ENCODE peak calls at places on chromosome 6, in seven cellular contexts. G, O, D, W, C, Q and X are unnamed samples.

GRCh38 chr6:145034664-145035063 is 700.7 kb downstream of the EPM2A start:
- DNase-seq in C (no peak), D (no peak), G (no peak), O (no peak), Q (no peak), W (no peak), X (no peak)

GRCh38 chr6:75932067-75932466 is 140.4 kb downstream of the IMPG1 start:
- DNase-seq in G (no peak), Q (peak), W (no peak), C (peak), O (peak), D (peak), X (peak)

GRCh38 chr6:21831531-21832291 is 238.2 kb downstream of the SOX4 start:
- DNase-seq in W (no peak), O (no peak), Q (no peak), G (no peak), C (no peak), D (no peak), X (peak)

GRCh38 chr6:140485740-140486467 is 1111.5 kb upstream of the CITED2 start:
- DNase-seq in Q (peak), D (peak), C (no peak), G (no peak), O (peak), W (no peak), X (peak)

GRCh38 chr6:2876210-2877056 is 26.7 kb downstream of the SERPINB9 start:
- DNase-seq in O (peak), Q (peak), G (peak), C (peak), W (peak), D (peak), X (peak)

GRCh38 chr6:33746036-33746600 is 587 bp downstream of the IP6K3 start:
- DNase-seq in O (no peak), D (no peak), W (peak), C (no peak), G (peak), Q (peak), X (peak)

GRCh38 chr6:34146801-34147592 is 1.1 kb upstream of the GRM4 start:
- DNase-seq in W (no peak), O (no peak), C (no peak), G (no peak), D (no peak), Q (no peak), X (peak)

GRCh38 chr6:120411394-120411793 is 922.9 kb downstream of the TBC1D32 start:
- DNase-seq in G (no peak), D (no peak), Q (no peak), C (no peak), O (no peak), W (no peak), X (no peak)

GRCh38 chr6:111844921-111845320 is 28.3 kb downstream of the FYN start:
- DNase-seq in Q (no peak), C (peak), D (peak), O (no peak), G (no peak), W (no peak), X (peak)

GRCh38 chr6:106185626-106186025 is 99.5 kb downstream of the PRDM1 start:
- DNase-seq in Q (no peak), D (no peak), O (no peak), W (no peak), C (no peak), G (no peak), X (no peak)

GRCh38 chr6:21371676-21372161 is 221.8 kb upstream of the SOX4 start:
- DNase-seq in C (peak), O (peak), W (no peak), Q (no peak), G (no peak), D (no peak), X (peak)

GRCh38 chr6:135651964-135652755 is 154.6 kb upstream of the AHI1 start:
- DNase-seq in D (peak), G (no peak), Q (no peak), O (no peak), W (no peak), C (no peak), X (no peak)

DNA sequence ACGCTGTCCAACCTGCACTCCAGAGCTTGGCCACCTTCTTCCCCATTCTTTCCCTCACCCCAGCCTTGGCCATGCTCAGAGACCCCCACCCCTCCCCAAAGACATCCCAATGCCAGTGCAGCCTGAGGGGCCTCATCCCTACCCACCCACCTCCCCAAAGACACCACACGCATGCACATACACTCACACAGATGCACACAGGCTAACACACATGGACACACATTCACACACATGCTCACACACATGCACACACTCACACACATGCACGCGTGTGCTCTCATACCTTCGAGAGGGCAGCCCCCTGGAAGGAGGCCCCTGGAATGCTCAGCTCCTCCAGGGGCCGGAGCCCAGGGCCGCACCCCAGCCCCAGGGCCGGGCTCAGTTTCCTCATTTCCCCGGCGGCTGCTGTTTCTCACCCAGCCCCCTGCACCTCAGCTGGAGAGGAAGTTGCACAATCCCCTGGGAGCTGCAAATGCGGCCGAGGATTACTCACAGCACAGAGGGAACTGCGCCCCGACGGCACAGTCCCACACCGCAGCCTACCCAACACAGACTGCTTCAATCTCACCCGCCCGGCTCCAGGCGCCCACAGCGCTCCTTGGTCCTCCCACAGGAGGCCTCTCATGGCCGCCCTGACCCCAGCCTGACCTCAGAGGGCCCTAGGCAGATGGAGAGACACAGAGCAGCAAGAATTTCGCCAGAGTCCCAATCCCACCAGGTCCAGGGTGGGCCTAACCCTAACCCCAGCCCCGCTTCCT is 12.1 kb downstream of the TFEB start:
- DNase-seq in W (peak), G (peak), O (peak), D (peak), Q (peak), C (peak), X (peak)
- H3K4me3 ChIP-seq in W (peak), G (no peak), O (peak), D (peak), Q (no peak), C (peak), X (peak)

GRCh38 chr6:137219664-137220252 is 573 bp upstream of the IFNGR1 start:
- DNase-seq in W (no peak), O (no peak), C (no peak), Q (no peak), G (no peak), D (no peak), X (no peak)

GRCh38 chr6:137226682-137227081 is 7.5 kb upstream of the IFNGR1 start:
- DNase-seq in Q (no peak), W (no peak), C (no peak), D (no peak), O (no peak), G (no peak), X (no peak)

GRCh38 chr6:137224890-137225198 is 5.7 kb upstream of the IFNGR1 start:
- DNase-seq in Q (no peak), O (no peak), G (no peak), D (peak), W (no peak), C (no peak), X (no peak)

GRCh38 chr6:137222376-137222775 is 3.2 kb upstream of the IFNGR1 start:
- DNase-seq in D (no peak), Q (no peak), C (no peak), O (no peak), W (no peak), G (no peak), X (peak)

DNA sequence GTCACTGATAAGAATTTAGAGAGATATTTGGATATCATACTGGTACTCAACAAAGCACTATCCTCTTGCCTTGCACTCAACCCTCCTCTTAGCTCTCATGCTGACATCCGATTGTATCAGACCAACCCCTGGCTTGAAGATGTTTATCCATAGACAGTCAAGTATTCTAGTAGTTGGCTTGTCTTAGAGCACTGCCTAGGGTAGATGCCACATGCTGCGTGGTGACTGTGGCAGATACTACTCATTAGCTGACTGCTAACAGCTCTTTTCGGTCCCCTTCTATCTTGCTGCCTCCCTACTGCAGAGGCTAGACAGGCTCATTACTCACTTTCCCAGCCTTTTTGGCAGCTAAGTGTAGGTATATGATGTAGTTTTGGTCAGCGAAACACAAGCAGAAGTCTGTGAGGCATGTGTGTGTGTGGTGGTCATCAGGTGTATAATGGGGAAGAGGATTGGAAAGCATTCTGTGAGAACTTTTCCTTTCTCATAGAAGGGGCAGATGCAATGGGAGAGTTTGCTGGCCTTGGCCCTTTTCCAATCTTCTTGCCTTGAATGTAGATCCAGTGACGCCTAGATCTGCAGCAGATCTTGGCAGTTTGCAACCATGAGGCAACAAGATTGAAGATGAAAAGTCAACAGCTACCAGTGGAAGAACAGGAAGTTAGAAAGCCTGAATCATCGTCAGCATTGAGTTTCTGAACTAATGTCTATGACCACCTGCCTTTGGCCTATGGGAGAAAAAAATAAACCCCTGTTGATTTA is 4.4 kb upstream of the IFNGR1 start:
- DNase-seq in D (peak), Q (peak), G (peak), C (peak), O (peak), W (no peak), X (peak)
- TF ChIP-seq CTCF in D (no peak), Q (no peak), G (no peak), C (no peak), O (no peak), W (no peak), X (no peak)

GRCh38 chr6:158803733-158804143 is 15.4 kb downstream of the EZR start:
- DNase-seq in Q (peak), C (no peak), G (no peak), D (peak), W (no peak), O (no peak), X (no peak)
- H3K4me3 ChIP-seq in Q (no peak), C (no peak), G (no peak), D (peak), W (no peak), O (no peak), X (no peak)

GRCh38 chr6:73558624-73559398 is 38.0 kb upstream of the EEF1A1 start:
- DNase-seq in G (no peak), C (no peak), Q (no peak), W (no peak), O (no peak), D (peak), X (no peak)

GRCh38 chr6:73562557-73562956 is 41.7 kb upstream of the EEF1A1 start:
- DNase-seq in W (no peak), O (no peak), C (no peak), Q (no peak), G (no peak), D (no peak), X (no peak)

GRCh38 chr6:73560853-73561407 is 40.1 kb upstream of the EEF1A1 start:
- DNase-seq in C (no peak), Q (no peak), W (no peak), D (peak), O (no peak), G (no peak), X (no peak)

DNA sequence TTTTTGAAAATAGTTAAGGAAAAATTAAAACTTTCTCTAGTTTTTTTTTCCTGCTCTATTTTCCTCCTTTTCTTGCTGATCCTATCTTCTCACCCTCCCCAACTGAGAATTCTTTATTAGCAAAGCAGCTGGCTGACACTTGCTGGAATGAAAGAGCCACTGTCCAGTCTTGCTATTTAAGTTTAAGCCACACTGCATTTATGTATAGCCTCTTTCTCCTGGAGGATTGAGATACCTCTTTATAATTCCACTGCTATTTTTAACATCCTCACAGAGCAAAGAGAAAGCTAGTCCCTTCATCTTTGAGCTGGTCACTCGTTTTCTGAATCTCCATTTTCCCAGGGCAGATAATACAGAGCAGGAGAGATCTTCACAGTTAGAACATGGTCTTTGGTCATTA is 36.0 kb upstream of the EEF1A1 start:
- DNase-seq in W (no peak), D (no peak), C (no peak), Q (no peak), O (no peak), G (no peak), X (no peak)
- TF ChIP-seq CTCF in W (no peak), D (no peak), C (no peak), Q (no peak), O (no peak), G (no peak), X (no peak)

GRCh38 chr6:109048176-109048575 is 46.5 kb downstream of the SESN1 start:
- DNase-seq in Q (no peak), O (no peak), C (no peak), D (no peak), G (no peak), W (no peak), X (no peak)
- H3K4me3 ChIP-seq in Q (no peak), O (no peak), C (no peak), D (no peak), G (no peak), W (no peak), X (no peak)

DNA sequence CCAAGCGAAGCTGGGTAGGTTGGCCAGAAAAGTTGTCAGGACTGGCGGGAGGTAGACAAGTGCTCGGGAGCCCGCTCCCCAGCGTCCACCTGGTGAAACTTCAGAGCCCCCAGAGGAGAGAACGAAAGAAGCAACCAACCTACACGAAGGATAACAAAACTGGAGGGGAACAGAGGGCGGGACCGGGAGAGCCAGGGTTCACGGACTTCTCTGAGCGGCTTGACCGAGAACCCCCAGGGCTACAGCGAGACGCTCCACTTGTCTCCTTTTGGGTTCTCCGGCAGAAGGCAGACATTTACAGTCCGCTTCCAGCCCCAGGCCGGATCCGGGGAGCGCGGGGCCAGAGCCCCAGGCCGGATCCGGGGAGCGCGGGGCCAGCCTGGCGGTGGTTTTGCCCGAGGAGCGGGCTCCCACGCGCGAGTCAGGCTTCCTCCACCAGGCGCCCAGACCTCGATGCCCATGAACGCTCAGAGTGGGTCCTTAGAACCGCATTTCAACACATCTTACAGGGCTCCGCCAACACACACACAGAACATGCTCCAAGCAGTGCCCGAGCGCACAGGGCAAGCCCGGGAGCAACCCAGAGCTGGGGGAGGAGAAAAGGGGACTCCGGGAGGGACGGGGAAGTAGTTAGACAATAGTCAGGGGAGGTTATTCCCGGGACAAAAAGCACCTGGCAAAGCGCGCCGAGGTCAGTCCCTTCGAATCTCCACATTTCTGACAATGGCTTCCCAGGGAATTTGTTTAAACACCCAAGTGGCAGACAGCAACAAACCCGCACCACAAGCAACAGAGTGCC is 1.1 kb downstream of the PTPRK start:
- DNase-seq in Q (peak), D (peak), W (peak), G (peak), C (peak), O (peak), X (peak)
- TF ChIP-seq CTCF in Q (no peak), D (no peak), W (peak), G (no peak), C (peak), O (no peak), X (peak)

GRCh38 chr6:39037707-39038106 is 10.9 kb upstream of the GLP1R start:
- DNase-seq in O (no peak), W (no peak), G (no peak), C (no peak), D (no peak), Q (no peak), X (no peak)
- H3K4me3 ChIP-seq in O (no peak), W (no peak), G (no peak), C (no peak), D (no peak), Q (no peak), X (no peak)

DNA sequence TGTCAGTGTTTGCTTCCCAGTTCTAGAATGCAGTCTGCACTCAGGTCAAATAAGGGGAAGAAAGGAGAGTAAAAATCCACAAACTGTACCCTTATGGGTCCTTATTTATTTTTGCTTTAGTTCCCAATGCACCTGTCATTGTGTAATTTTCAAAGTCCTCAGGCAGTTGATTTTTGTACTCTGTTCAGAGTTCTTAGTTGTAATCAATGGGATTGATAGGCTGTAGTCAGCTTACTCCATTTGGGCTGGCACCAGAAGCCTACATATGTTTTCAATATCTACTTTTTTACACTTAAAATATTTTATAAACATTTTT is 18.6 kb downstream of the AIG1 start:
- DNase-seq in D (no peak), G (no peak), W (no peak), Q (no peak), C (peak), O (no peak), X (no peak)
- TF ChIP-seq CTCF in D (no peak), G (no peak), W (no peak), Q (no peak), C (no peak), O (no peak), X (no peak)

DNA sequence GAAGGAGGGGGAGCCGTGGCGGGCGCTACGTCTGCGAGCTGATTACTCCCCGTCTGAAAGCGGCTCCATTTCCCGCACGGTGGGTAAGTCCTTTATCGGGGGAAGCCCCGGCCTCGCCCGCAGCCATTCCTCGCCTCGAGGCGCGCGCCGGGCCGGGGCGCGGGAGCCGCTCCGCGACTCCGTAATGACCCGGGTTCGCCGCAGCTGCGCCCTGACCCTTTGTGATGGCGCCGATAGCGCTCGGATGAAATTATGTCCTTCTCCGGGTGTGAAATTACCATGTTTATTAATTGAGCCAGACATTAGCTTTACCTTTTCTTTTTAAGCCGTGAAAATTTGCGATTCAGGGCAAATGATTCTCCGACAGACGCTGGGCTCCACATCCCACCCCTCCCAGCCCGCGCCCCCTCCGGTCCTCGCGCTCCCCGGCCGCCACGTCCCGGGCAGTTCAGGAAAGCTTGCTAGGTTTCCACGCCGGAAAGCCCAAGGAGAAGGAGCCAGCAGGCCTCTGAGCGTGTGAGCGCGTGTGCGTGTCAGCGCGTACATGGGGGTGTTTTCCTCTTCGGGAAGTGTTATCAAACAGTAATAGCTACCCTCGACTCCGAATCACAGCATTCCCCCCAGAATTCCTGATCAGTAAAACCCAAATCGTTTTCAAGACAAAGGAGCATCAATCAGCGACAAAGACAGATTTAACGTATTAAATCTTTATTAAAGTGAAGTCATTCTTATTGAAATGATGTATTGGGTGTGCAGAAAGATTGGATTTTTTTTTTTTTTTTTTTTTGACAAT is 30.0 kb downstream of the TFAP2A start:
- DNase-seq in O (no peak), D (no peak), W (no peak), G (no peak), C (no peak), Q (no peak), X (no peak)
- H3K4me3 ChIP-seq in O (no peak), D (no peak), W (no peak), G (no peak), C (no peak), Q (no peak), X (no peak)